ENCODE peak calls at places on chromosomes 6 and 20, in five cellular contexts. B is left ventricle myocardium inferior, J is transverse colon, X is upper lobe of right lung, Y is RWPE2. A is an unnamed sample. For H3K4me1, the result is how much of the 10 kb centered on the place peaks cover.

GRCh38 chr20:20827992-20828597 is 115.7 kb upstream of the RALGAPA2 start:
- DNase-seq in B (no peak), J (no peak), X (no peak), Y (no peak), A (no peak)

GRCh38 chr6:117074672-117075071 is 190.7 kb upstream of the VGLL2 start:
- DNase-seq in B (no peak), J (no peak), X (no peak), Y (no peak), A (no peak)

GRCh38 chr6:143747347-143747842 is 69.6 kb downstream of the PHACTR2 start:
- DNase-seq in B (no peak), J (no peak), X (no peak), Y (no peak), A (no peak)

GRCh38 chr6:7502743-7503142 is 38.7 kb upstream of the DSP start:
- DNase-seq in B (no peak), J (no peak), X (no peak), Y (no peak), A (no peak)

GRCh38 chr6:40990301-40990700 is 48.7 kb downstream of the UNC5CL start:
- DNase-seq in B (no peak), J (no peak), X (no peak), Y (no peak), A (no peak)

GRCh38 chr6:146905313-146905712 is 298.9 kb upstream of the STXBP5 start:
- DNase-seq in B (no peak), J (no peak), X (no peak), Y (peak), A (no peak)

GRCh38 chr6:14734052-14734415 is 511.8 kb upstream of the JARID2 start:
- DNase-seq in B (no peak), J (no peak), X (no peak), Y (no peak), A (no peak)

GRCh38 chr20:57433658-57434389 is 42.6 kb downstream of the RBM38 start:
- DNase-seq in B (no peak), J (no peak), X (no peak), Y (peak), A (no peak)

GRCh38 chr6:25620391-25620790 is 31.6 kb upstream of the SCGN start:
- DNase-seq in B (no peak), J (no peak), X (no peak), Y (no peak), A (no peak)

GRCh38 chr6:11161031-11161966 is 49.8 kb upstream of the ERVFRD-1 start:
- DNase-seq in B (no peak), J (no peak), X (no peak), Y (no peak), A (no peak)

GRCh38 chr6:150169609-150170008 is 26.8 kb downstream of the PPP1R14C start:
- DNase-seq in B (no peak), J (no peak), X (no peak), Y (no peak), A (no peak)

GRCh38 chr6:136576821-136577220 is 26.6 kb upstream of the MAP7 start:
- DNase-seq in B (no peak), J (no peak), X (no peak), Y (no peak), A (no peak)

GRCh38 chr6:39585641-39586040 is 139.6 kb downstream of the KIF6 start:
- DNase-seq in B (no peak), J (no peak), X (no peak), Y (no peak), A (no peak)

GRCh38 chr20:46040902-46041535 is 12.0 kb downstream of the SLC12A5 start:
- DNase-seq in B (no peak), J (no peak), X (no peak), Y (peak), A (no peak)

GRCh38 chr6:15582499-15582898 is 80.3 kb downstream of the DTNBP1 start:
- DNase-seq in B (no peak), J (no peak), X (no peak), Y (no peak), A (no peak)

GRCh38 chr6:128757961-128758360 is 125.0 kb upstream of the LAMA2 start:
- DNase-seq in B (no peak), J (no peak), X (no peak), Y (no peak), A (no peak)

GRCh38 chr6:124882580-124883393 is 79.5 kb upstream of the RNF217 start:
- DNase-seq in B (no peak), J (no peak), X (no peak), Y (no peak), A (no peak)

GRCh38 chr6:16635810-16636602 is 125.3 kb downstream of the ATXN1 start:
- DNase-seq in B (no peak), J (peak), X (no peak), Y (no peak), A (no peak)

GRCh38 chr20:9838378-9839295 is at the start of gene PAK5:
- DNase-seq in B (no peak), J (no peak), X (peak), Y (peak), A (peak)

GRCh38 chr6:24610672-24611071 is 35.3 kb downstream of the KIAA0319 start:
- DNase-seq in B (no peak), J (no peak), X (no peak), Y (no peak), A (no peak)

GRCh38 chr6:28727559-28728211 is 196.1 kb downstream of the TRIM27 start:
- DNase-seq in B (no peak), J (no peak), X (no peak), Y (no peak), A (no peak)

GRCh38 chr6:148287979-148288378 is 54.7 kb upstream of the SASH1 start:
- DNase-seq in B (no peak), J (no peak), X (no peak), Y (no peak), A (no peak)

GRCh38 chr20:4014031-4014474 is 1.3 kb downstream of the RNF24 start:
- DNase-seq in B (no peak), J (peak), X (no peak), Y (peak), A (no peak)

GRCh38 chr20:20233041-20233514 is 134.8 kb upstream of the INSM1 start:
- DNase-seq in B (no peak), J (no peak), X (no peak), Y (no peak), A (no peak)

GRCh38 chr6:37244430-37245310 is 12.9 kb upstream of the TBC1D22B start:
- DNase-seq in B (peak), J (peak), X (peak), Y (peak), A (peak)

GRCh38 chr6:36818741-36819140 is 20.5 kb downstream of the CPNE5 start:
- DNase-seq in B (no peak), J (no peak), X (no peak), Y (no peak), A (no peak)

GRCh38 chr20:10563935-10564492 is 109.8 kb downstream of the JAG1 start:
- DNase-seq in B (no peak), J (no peak), X (no peak), Y (no peak), A (no peak)

GRCh38 chr6:8392569-8392968 is 42.8 kb downstream of the SLC35B3 start:
- DNase-seq in B (no peak), J (peak), X (no peak), Y (no peak), A (no peak)

GRCh38 chr20:35039146-35039545 is 53.5 kb downstream of the TRPC4AP start:
- DNase-seq in B (no peak), J (peak), X (no peak), Y (no peak), A (peak)

GRCh38 chr6:31049518-31049917 is 39.2 kb downstream of the MUC22 start:
- DNase-seq in B (no peak), J (no peak), X (no peak), Y (no peak), A (no peak)

GRCh38 chr20:2088904-2089303 is 12.7 kb upstream of the STK35 start:
- DNase-seq in B (no peak), J (no peak), X (no peak), Y (no peak), A (no peak)

GRCh38 chr6:49004806-49005205 is 458.2 kb downstream of the MMUT start:
- DNase-seq in B (no peak), J (no peak), X (no peak), Y (no peak), A (no peak)

GRCh38 chr6:42012501-42013133 is 37.7 kb upstream of the TAF8 start:
- DNase-seq in B (no peak), J (no peak), X (peak), Y (no peak), A (no peak)

GRCh38 chr6:23176883-23177282 is 607.5 kb downstream of the HDGFL1 start:
- DNase-seq in B (no peak), J (no peak), X (no peak), Y (no peak), A (no peak)

GRCh38 chr20:3071610-3072529 is at the start of gene OXT:
- DNase-seq in B (peak), J (peak), X (peak), Y (no peak), A (peak)

GRCh38 chr6:7545509-7546369 is 4.3 kb downstream of the DSP start:
- DNase-seq in B (no peak), J (no peak), X (no peak), Y (no peak), A (no peak)

DNA sequence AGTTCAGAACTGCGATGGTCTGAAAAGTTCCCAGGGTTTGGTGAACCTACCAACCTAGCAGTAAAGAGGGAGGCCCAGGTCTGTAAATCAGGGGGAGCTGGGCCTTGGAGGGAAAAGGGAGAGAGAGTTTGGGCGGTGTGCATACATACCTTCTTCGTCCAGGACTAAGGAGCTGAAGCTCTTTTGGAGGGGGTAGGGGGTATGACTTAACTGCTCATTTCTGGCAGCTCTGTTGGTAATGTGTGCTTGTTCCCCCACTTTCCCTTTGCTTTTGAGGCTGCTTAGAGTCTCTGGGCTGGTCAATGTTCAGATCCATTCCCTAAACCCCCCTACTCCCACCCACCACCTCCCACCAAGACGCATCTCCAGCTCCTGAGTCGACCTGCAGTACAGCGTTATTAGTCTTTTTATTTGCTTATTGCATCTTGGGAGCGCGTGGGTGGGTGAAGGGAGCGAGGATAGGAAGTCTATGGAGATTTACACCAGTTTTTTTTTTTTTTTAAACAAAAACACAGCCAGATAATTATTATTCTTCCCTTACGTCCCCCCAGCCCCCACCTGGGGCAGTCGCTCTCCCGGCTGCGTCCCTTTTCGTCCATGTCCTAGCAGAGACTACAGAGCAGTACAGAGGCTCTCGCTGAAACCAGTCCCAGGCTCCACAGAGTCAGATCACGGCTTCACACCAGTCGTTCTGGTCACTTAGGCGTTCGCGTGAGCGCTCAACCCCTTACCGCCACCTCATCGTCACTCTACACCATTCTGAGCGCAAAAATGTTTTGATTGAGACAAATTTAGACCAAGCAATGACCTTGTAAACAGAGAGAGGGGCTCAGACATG is 894 bp upstream of the PRRT1 start:
- DNase-seq in B (no peak), J (no peak), X (no peak), Y (no peak), A (no peak)
- H3K27ac ChIP-seq in B (peak), J (peak), X (peak), Y (peak), A (peak)

GRCh38 chr20:51399138-51399890 is 143.2 kb downstream of the NFATC2 start:
- DNase-seq in B (no peak), J (no peak), X (no peak), Y (no peak), A (no peak)
- H3K4me1 ChIP-seq in B (under half), J (under half), X (under half), Y (under half), A (under half)

GRCh38 chr6:35415065-35415880 is 36.9 kb upstream of the FANCE start:
- DNase-seq in B (peak), J (peak), X (peak), Y (no peak), A (peak)
- H3K27ac ChIP-seq in B (no peak), J (no peak), X (no peak), Y (no peak), A (no peak)

GRCh38 chr6:112233864-112234263 is 20.5 kb downstream of the LAMA4 start:
- DNase-seq in B (no peak), J (no peak), X (no peak), Y (no peak), A (no peak)
- H3K4me1 ChIP-seq in B (half or more), J (under half), X (half or more), Y (under half), A (half or more)

DNA sequence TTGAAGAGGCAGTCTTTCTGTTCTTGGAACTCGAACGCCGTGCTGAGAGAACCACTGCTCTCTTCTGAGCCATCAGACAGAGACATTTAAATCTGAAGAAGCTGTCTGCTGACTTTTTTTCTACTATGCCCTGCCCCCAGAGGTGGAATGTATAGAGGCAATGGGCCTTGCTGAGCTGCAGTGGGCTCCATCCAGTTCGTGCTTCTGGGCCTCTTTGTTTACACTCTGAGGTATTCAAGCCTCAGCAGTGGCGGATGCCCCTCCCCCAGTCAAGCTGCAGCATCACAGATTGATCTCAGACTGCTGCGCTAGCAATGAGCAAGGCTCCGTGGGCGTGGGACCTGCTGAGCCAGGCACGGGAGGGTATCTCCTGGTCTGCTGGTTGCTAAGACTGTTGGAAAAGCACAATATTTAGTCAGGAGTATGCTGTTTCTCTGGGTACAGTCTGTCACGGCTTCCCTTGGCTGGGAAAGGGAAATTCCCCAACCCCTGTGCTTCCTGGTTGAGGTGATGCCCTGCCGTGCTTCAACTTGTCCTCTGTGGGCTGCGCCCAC is 526.8 kb downstream of the CD109 start:
- DNase-seq in B (no peak), J (no peak), X (no peak), Y (no peak), A (no peak)
- H3K27ac ChIP-seq in B (no peak), J (no peak), X (no peak), Y (no peak), A (no peak)

GRCh38 chr6:1609662-1610496 is at the start of gene FOXC1:
- DNase-seq in B (peak), J (peak), X (peak), Y (peak), A (peak)
- H3K4me1 ChIP-seq in B (half or more), J (under half), X (under half), Y (under half), A (half or more)

GRCh38 chr20:53923745-53924369 is 146.5 kb downstream of the BCAS1 start:
- DNase-seq in B (no peak), J (peak), X (no peak), Y (no peak), A (no peak)
- H3K27ac ChIP-seq in B (peak), J (peak), X (peak), Y (no peak), A (peak)

DNA sequence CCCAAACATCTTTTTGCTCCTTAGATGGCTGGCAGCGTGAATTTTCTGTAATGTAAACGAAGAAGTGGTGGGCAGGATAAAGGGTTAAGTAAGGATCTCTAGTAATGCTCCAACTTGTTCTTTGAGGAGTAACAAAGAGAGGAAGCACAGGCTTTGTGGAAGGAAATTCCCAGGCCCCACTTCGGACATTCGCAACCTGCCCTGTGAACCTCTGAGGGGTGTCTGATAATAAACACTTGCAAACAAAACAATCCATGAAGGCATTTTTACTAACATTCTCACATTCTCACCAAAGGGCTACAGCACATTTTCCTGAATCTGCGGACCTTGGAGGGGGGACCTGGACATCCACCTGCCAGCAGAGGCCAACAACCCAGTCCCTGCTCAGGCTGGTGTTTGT is 25.8 kb upstream of the ADGRF5 start:
- DNase-seq in B (no peak), J (no peak), X (no peak), Y (no peak), A (no peak)
- H3K4me1 ChIP-seq in B (half or more), J (under half), X (under half), Y (under half), A (half or more)